ENCODE peak calls at places on chromosomes 6 and 20, in ten cellular contexts. One of them, this sample, is unnamed.

GRCh38 chr20:2297352-2297717 is 1.5 kb downstream of the TGM3 start:
- DNase-seq in NCI-H2081: no peak
- DNase-seq in stimulated activated CD4-positive, alpha-beta T cell treated with anti-CD3 and anti-CD28 coated beads, Interleukin-4, amount 100 ng/mL, for 24 hours: no peak
- DNase-seq in OCI-LY7: no peak
- DNase-seq in IMR-90: no peak
- DNase-seq in NCI-H460: no peak
- DNase-seq in type B pancreatic cell: no peak
- DNase-seq in RCC 7860: no peak
- DNase-seq in ureter: no peak
- DNase-seq in SK-MEL-5: no peak
- DNase-seq in this sample: no peak

GRCh38 chr20:14888172-14888571 is 550.8 kb upstream of the FLRT3 start:
- DNase-seq in RCC 7860: no peak
- DNase-seq in NCI-H2081: no peak
- DNase-seq in IMR-90: no peak
- DNase-seq in type B pancreatic cell: no peak
- DNase-seq in NCI-H460: no peak
- DNase-seq in ureter: no peak
- DNase-seq in stimulated activated CD4-positive, alpha-beta T cell treated with anti-CD3 and anti-CD28 coated beads, Interleukin-4, amount 100 ng/mL, for 24 hours: no peak
- DNase-seq in OCI-LY7: no peak
- DNase-seq in SK-MEL-5: no peak
- DNase-seq in this sample: no peak

GRCh38 chr6:127147576-127147975 is 29.1 kb downstream of the RSPO3 start:
- DNase-seq in NCI-H460: no peak
- DNase-seq in IMR-90: no peak
- DNase-seq in SK-MEL-5: no peak
- DNase-seq in ureter: no peak
- DNase-seq in type B pancreatic cell: no peak
- DNase-seq in OCI-LY7: no peak
- DNase-seq in RCC 7860: no peak
- DNase-seq in stimulated activated CD4-positive, alpha-beta T cell treated with anti-CD3 and anti-CD28 coated beads, Interleukin-4, amount 100 ng/mL, for 24 hours: no peak
- DNase-seq in NCI-H2081: no peak
- DNase-seq in this sample: no peak

GRCh38 chr20:62122659-62123449 is 579 bp downstream of the LSM14B start:
- DNase-seq in NCI-H2081: peak; percentile 78
- DNase-seq in stimulated activated CD4-positive, alpha-beta T cell treated with anti-CD3 and anti-CD28 coated beads, Interleukin-4, amount 100 ng/mL, for 24 hours: peak; percentile 24
- DNase-seq in type B pancreatic cell: no peak
- DNase-seq in ureter: no peak
- DNase-seq in IMR-90: no peak
- DNase-seq in SK-MEL-5: no peak
- DNase-seq in OCI-LY7: peak; percentile 59
- DNase-seq in RCC 7860: no peak
- DNase-seq in NCI-H460: no peak
- DNase-seq in this sample: peak; percentile 63

GRCh38 chr6:35425284-35425683 is 26.9 kb upstream of the FANCE start:
- DNase-seq in NCI-H460: no peak
- DNase-seq in SK-MEL-5: no peak
- DNase-seq in type B pancreatic cell: no peak
- DNase-seq in OCI-LY7: no peak
- DNase-seq in ureter: no peak
- DNase-seq in IMR-90: peak; percentile 96
- DNase-seq in stimulated activated CD4-positive, alpha-beta T cell treated with anti-CD3 and anti-CD28 coated beads, Interleukin-4, amount 100 ng/mL, for 24 hours: no peak
- DNase-seq in NCI-H2081: no peak
- DNase-seq in RCC 7860: peak; percentile 25
- DNase-seq in this sample: no peak

GRCh38 chr6:109381007-109381746 is 1.1 kb downstream of the CD164 start:
- DNase-seq in RCC 7860: no peak
- DNase-seq in SK-MEL-5: no peak
- DNase-seq in OCI-LY7: peak; percentile 18
- DNase-seq in IMR-90: peak; percentile 20
- DNase-seq in ureter: no peak
- DNase-seq in stimulated activated CD4-positive, alpha-beta T cell treated with anti-CD3 and anti-CD28 coated beads, Interleukin-4, amount 100 ng/mL, for 24 hours: peak; percentile 15
- DNase-seq in type B pancreatic cell: no peak
- DNase-seq in NCI-H2081: no peak
- DNase-seq in NCI-H460: no peak
- DNase-seq in this sample: no peak

GRCh38 chr6:48134246-48134645 is 23.2 kb upstream of the PTCHD4 start:
- DNase-seq in NCI-H460: no peak
- DNase-seq in SK-MEL-5: no peak
- DNase-seq in type B pancreatic cell: no peak
- DNase-seq in ureter: no peak
- DNase-seq in stimulated activated CD4-positive, alpha-beta T cell treated with anti-CD3 and anti-CD28 coated beads, Interleukin-4, amount 100 ng/mL, for 24 hours: no peak
- DNase-seq in IMR-90: no peak
- DNase-seq in RCC 7860: no peak
- DNase-seq in NCI-H2081: no peak
- DNase-seq in OCI-LY7: no peak
- DNase-seq in this sample: no peak

GRCh38 chr20:13321416-13321815 is 100.3 kb downstream of the ISM1 start:
- DNase-seq in SK-MEL-5: no peak
- DNase-seq in IMR-90: no peak
- DNase-seq in RCC 7860: no peak
- DNase-seq in stimulated activated CD4-positive, alpha-beta T cell treated with anti-CD3 and anti-CD28 coated beads, Interleukin-4, amount 100 ng/mL, for 24 hours: no peak
- DNase-seq in NCI-H460: no peak
- DNase-seq in NCI-H2081: no peak
- DNase-seq in OCI-LY7: no peak
- DNase-seq in type B pancreatic cell: no peak
- DNase-seq in ureter: no peak
- DNase-seq in this sample: no peak

GRCh38 chr20:373171-373890 is 7.2 kb upstream of the TRIB3 start:
- DNase-seq in OCI-LY7: no peak
- DNase-seq in SK-MEL-5: peak; percentile 91
- DNase-seq in stimulated activated CD4-positive, alpha-beta T cell treated with anti-CD3 and anti-CD28 coated beads, Interleukin-4, amount 100 ng/mL, for 24 hours: no peak
- DNase-seq in IMR-90: peak; percentile 92
- DNase-seq in ureter: no peak
- DNase-seq in type B pancreatic cell: no peak
- DNase-seq in NCI-H2081: no peak
- DNase-seq in RCC 7860: peak; percentile 75
- DNase-seq in NCI-H460: peak; percentile 99
- DNase-seq in this sample: no peak

GRCh38 chr6:15810618-15811017 is 147.8 kb upstream of the DTNBP1 start:
- DNase-seq in RCC 7860: no peak
- DNase-seq in stimulated activated CD4-positive, alpha-beta T cell treated with anti-CD3 and anti-CD28 coated beads, Interleukin-4, amount 100 ng/mL, for 24 hours: no peak
- DNase-seq in NCI-H460: no peak
- DNase-seq in type B pancreatic cell: no peak
- DNase-seq in SK-MEL-5: no peak
- DNase-seq in NCI-H2081: no peak
- DNase-seq in OCI-LY7: no peak
- DNase-seq in ureter: no peak
- DNase-seq in IMR-90: no peak
- DNase-seq in this sample: no peak

GRCh38 chr20:47681977-47682812 is 103.1 kb downstream of the SULF2 start:
- DNase-seq in RCC 7860: no peak
- DNase-seq in OCI-LY7: no peak
- DNase-seq in SK-MEL-5: peak; percentile 62
- DNase-seq in stimulated activated CD4-positive, alpha-beta T cell treated with anti-CD3 and anti-CD28 coated beads, Interleukin-4, amount 100 ng/mL, for 24 hours: no peak
- DNase-seq in NCI-H460: peak; percentile 24
- DNase-seq in IMR-90: no peak
- DNase-seq in ureter: peak; percentile 69
- DNase-seq in type B pancreatic cell: no peak
- DNase-seq in NCI-H2081: no peak
- DNase-seq in this sample: no peak

GRCh38 chr6:135183532-135184440 is 2.7 kb downstream of the MYB start:
- DNase-seq in OCI-LY7: peak; percentile 95
- DNase-seq in stimulated activated CD4-positive, alpha-beta T cell treated with anti-CD3 and anti-CD28 coated beads, Interleukin-4, amount 100 ng/mL, for 24 hours: peak; percentile 81
- DNase-seq in ureter: no peak
- DNase-seq in type B pancreatic cell: no peak
- DNase-seq in NCI-H2081: peak; percentile 75
- DNase-seq in SK-MEL-5: peak; percentile 84
- DNase-seq in RCC 7860: peak; percentile 7
- DNase-seq in IMR-90: peak; percentile 28
- DNase-seq in NCI-H460: peak; percentile 20
- DNase-seq in this sample: peak; percentile 67

GRCh38 chr6:106080106-106081095 is 5.7 kb upstream of the PRDM1 start:
- DNase-seq in IMR-90: no peak
- DNase-seq in OCI-LY7: no peak
- DNase-seq in type B pancreatic cell: no peak
- DNase-seq in NCI-H2081: no peak
- DNase-seq in ureter: no peak
- DNase-seq in SK-MEL-5: no peak
- DNase-seq in RCC 7860: no peak
- DNase-seq in stimulated activated CD4-positive, alpha-beta T cell treated with anti-CD3 and anti-CD28 coated beads, Interleukin-4, amount 100 ng/mL, for 24 hours: no peak
- DNase-seq in NCI-H460: no peak
- DNase-seq in this sample: no peak